ENCODE peak calls at places on chromosomes 12 and 14, in nine cellular contexts. R is tibial artery, N is AG10803, V is upper lobe of right lung, B is heart right ventricle, K is HFF-Myc, D is AG04450, H is neural progenitor cell, C is tibial nerve. U is an unnamed sample.
A peak's percentile ranks its signal among the peaks of the same experiment; 100 is the strongest.

GRCh38 chr12:125773033-125773432 is 707.8 kb downstream of the AACS start:
- DNase-seq in R (no peak), N (no peak), V (peak; percentile 63), B (no peak), K (no peak), D (no peak), H (peak; percentile 48), C (no peak), U (peak; percentile 50)

GRCh38 chr12:127767631-127768030 is 499.3 kb upstream of the TMEM132C start:
- DNase-seq in R (no peak), N (no peak), V (no peak), B (no peak), K (no peak), D (no peak), H (no peak), C (no peak), U (no peak)

GRCh38 chr12:21823581-21823980 is 49.1 kb upstream of the KCNJ8 start:
- DNase-seq in R (peak; percentile 89), N (peak; percentile 9), V (peak; percentile 67), B (peak; percentile 43), K (no peak), D (no peak), H (no peak), C (peak; percentile 23), U (no peak)

GRCh38 chr14:23370221-23370620 is 2.4 kb upstream of the IL25 start:
- DNase-seq in R (no peak), N (no peak), V (no peak), B (no peak), K (no peak), D (no peak), H (no peak), C (no peak), U (no peak)

GRCh38 chr12:57388425-57388824 is 42.4 kb downstream of the R3HDM2 start:
- DNase-seq in R (no peak), N (no peak), V (no peak), B (no peak), K (no peak), D (no peak), H (no peak), C (no peak), U (no peak)

GRCh38 chr14:36659822-36660735 is 1.6 kb upstream of the PAX9 start:
- DNase-seq in R (no peak), N (no peak), V (no peak), B (no peak), K (no peak), D (no peak), H (peak; percentile 59), C (no peak), U (peak; percentile 47)

GRCh38 chr12:126989532-126989931 is 1277.4 kb upstream of the TMEM132C start:
- DNase-seq in R (no peak), N (no peak), V (no peak), B (no peak), K (no peak), D (no peak), H (no peak), C (no peak), U (no peak)

GRCh38 chr12:112340235-112340634 is 42.0 kb downstream of the HECTD4 start:
- DNase-seq in R (no peak), N (no peak), V (no peak), B (no peak), K (no peak), D (no peak), H (no peak), C (no peak), U (no peak)

GRCh38 chr14:61368061-61368710 is 46.8 kb downstream of the PRKCH start:
- DNase-seq in R (no peak), N (no peak), V (no peak), B (no peak), K (no peak), D (no peak), H (peak; percentile 22), C (no peak), U (no peak)

GRCh38 chr14:105411985-105412767 is 7.5 kb upstream of the MTA1 start:
- DNase-seq in R (no peak), N (no peak), V (no peak), B (no peak), K (no peak), D (no peak), H (no peak), C (no peak), U (no peak)

GRCh38 chr12:116934908-116935698 is 24.4 kb downstream of the FBXW8 start:
- DNase-seq in R (no peak), N (no peak), V (no peak), B (no peak), K (no peak), D (no peak), H (no peak), C (no peak), U (no peak)

GRCh38 chr14:93788557-93789365 is 476 bp upstream of the PRIMA1 start:
- DNase-seq in R (peak; percentile 85), N (no peak), V (no peak), B (peak; percentile 28), K (no peak), D (no peak), H (peak; percentile 80), C (no peak), U (peak; percentile 40)

GRCh38 chr12:123533672-123534643 is at the start of gene RILPL1:
- DNase-seq in R (peak; percentile 75), N (peak; percentile 42), V (peak; percentile 80), B (peak; percentile 40), K (no peak), D (no peak), H (peak; percentile 85), C (no peak), U (peak; percentile 85)
- TF ChIP-seq CTCF in R (peak; percentile 28), N (peak; percentile 17), V (peak; percentile 19), B (peak; percentile 15), K (no peak), D (peak; percentile 16), H (peak; percentile 51), C (peak; percentile 54), U (peak; percentile 56)

GRCh38 chr14:96057738-96058137 is 18.6 kb downstream of the C14orf132 start:
- DNase-seq in R (peak; percentile 31), N (no peak), V (no peak), B (no peak), K (no peak), D (no peak), H (no peak), C (no peak), U (no peak)

GRCh38 chr14:96055065-96055752 is 16.0 kb downstream of the C14orf132 start:
- DNase-seq in R (no peak), N (no peak), V (no peak), B (no peak), K (no peak), D (no peak), H (no peak), C (no peak), U (no peak)

GRCh38 chr14:96058606-96059200 is 19.5 kb downstream of the C14orf132 start:
- DNase-seq in R (peak; percentile 19), N (no peak), V (no peak), B (no peak), K (no peak), D (no peak), H (no peak), C (no peak), U (no peak)

GRCh38 chr14:96055753-96056508 is 16.8 kb downstream of the C14orf132 start:
- DNase-seq in R (no peak), N (no peak), V (no peak), B (no peak), K (no peak), D (no peak), H (no peak), C (no peak), U (no peak)

GRCh38 chr14:96056509-96057422 is 17.6 kb downstream of the C14orf132 start:
- DNase-seq in R (peak; percentile 27), N (no peak), V (no peak), B (no peak), K (no peak), D (no peak), H (peak; percentile 77), C (no peak), U (no peak)
- TF ChIP-seq CTCF in R (no peak), N (no peak), V (no peak), B (no peak), K (no peak), D (no peak), H (no peak), C (no peak), U (no peak)

GRCh38 chr14:100827751-100828447 is 2.0 kb downstream of the MEG3 start:
- DNase-seq in R (no peak), N (peak; percentile 76), V (no peak), B (no peak), K (no peak), D (peak; percentile 46), H (no peak), C (no peak), U (no peak)
- TF ChIP-seq CTCF in R (no peak), N (peak; percentile 56), V (peak; percentile 36), B (peak; percentile 8), K (peak; percentile 59), D (peak; percentile 67), H (no peak), C (peak; percentile 34), U (no peak)

GRCh38 chr12:74689929-74690328 is 152.3 kb downstream of the ATXN7L3B start:
- DNase-seq in R (no peak), N (no peak), V (no peak), B (no peak), K (no peak), D (no peak), H (no peak), C (no peak), U (no peak)

GRCh38 chr12:74685385-74685784 is 147.8 kb downstream of the ATXN7L3B start:
- DNase-seq in R (no peak), N (no peak), V (no peak), B (no peak), K (no peak), D (no peak), H (no peak), C (no peak), U (no peak)

GRCh38 chr12:74689071-74689655 is 151.5 kb downstream of the ATXN7L3B start:
- DNase-seq in R (no peak), N (peak; percentile 66), V (no peak), B (no peak), K (peak; percentile 20), D (peak; percentile 8), H (peak; percentile 56), C (no peak), U (no peak)
- TF ChIP-seq CTCF in R (peak; percentile 16), N (peak; percentile 73), V (peak; percentile 56), B (no peak), K (peak; percentile 43), D (peak; percentile 64), H (peak; percentile 75), C (peak; percentile 15), U (peak; percentile 60)